ENCODE peak calls at places on chromosomes 3 and 15, in seven cellular contexts. Z is heart left ventricle; D is fibroblast of lung; M is CD8-positive, alpha-beta T cell; E is CD8-positive, alpha-beta memory T cell; V is pancreas; N is aorta. W is an unnamed sample. For H3K4me1, the result is how much of the 10 kb centered on the place peaks cover.

GRCh38 chr15:71781965-71782265 is 28.4 kb upstream of the NR2E3 start:
- DNase-seq in E (no peak), M (no peak), D (no peak), Z (no peak), V (no peak), N (no peak), W (no peak)

GRCh38 chr3:157088506-157089454 is 71.2 kb downstream of the CCNL1 start:
- DNase-seq in V (peak), Z (peak), M (peak), D (peak), E (peak), N (peak), W (peak)

GRCh38 chr3:100427694-100428093 is 26.4 kb downstream of the LNP1 start:
- DNase-seq in V (no peak), N (no peak), D (peak), E (no peak), M (no peak), Z (no peak), W (no peak)

GRCh38 chr3:30154853-30155252 is 451.5 kb upstream of the TGFBR2 start:
- DNase-seq in Z (no peak), V (no peak), N (no peak), M (no peak), D (no peak), E (no peak), W (no peak)

GRCh38 chr3:108292905-108293328 is 3.4 kb upstream of the HHLA2 start:
- DNase-seq in N (no peak), V (no peak), E (no peak), M (no peak), Z (no peak), D (no peak), W (no peak)

GRCh38 chr3:123126051-123126450 is 59.2 kb downstream of the PDIA5 start:
- DNase-seq in N (peak), Z (no peak), D (no peak), V (no peak), M (no peak), E (no peak), W (no peak)

GRCh38 chr3:42508562-42508961 is 6.1 kb downstream of the VIPR1 start:
- DNase-seq in Z (no peak), N (no peak), V (no peak), M (no peak), E (no peak), D (no peak), W (no peak)

GRCh38 chr3:127851899-127852298 is 29.6 kb upstream of the MGLL start:
- DNase-seq in M (no peak), N (peak), Z (no peak), D (no peak), E (no peak), V (no peak), W (no peak)

GRCh38 chr15:80777137-80777536 is 2.0 kb upstream of the CEMIP start:
- DNase-seq in Z (no peak), E (no peak), M (no peak), V (no peak), D (peak), N (no peak), W (no peak)

GRCh38 chr3:111194048-111194447 is 122.4 kb downstream of the NECTIN3 start:
- DNase-seq in M (no peak), D (peak), V (no peak), N (no peak), Z (no peak), E (no peak), W (no peak)

GRCh38 chr3:190984502-190985244 is 122.2 kb upstream of the GMNC start:
- DNase-seq in N (no peak), M (no peak), E (no peak), D (no peak), Z (no peak), V (no peak), W (no peak)

GRCh38 chr3:171654809-171655208 is 155.5 kb downstream of the PLD1 start:
- DNase-seq in V (no peak), D (peak), Z (peak), E (no peak), M (no peak), N (no peak), W (no peak)

GRCh38 chr3:139230391-139230790 is 113.4 kb upstream of the MRPS22 start:
- DNase-seq in N (no peak), E (no peak), Z (no peak), M (no peak), D (no peak), V (no peak), W (no peak)

GRCh38 chr15:97566957-97567356 is 393.5 kb upstream of the ARRDC4 start:
- DNase-seq in N (no peak), M (no peak), Z (no peak), D (no peak), E (no peak), V (no peak), W (no peak)

GRCh38 chr3:9765865-9766264 is 3.9 kb downstream of the CAMK1 start:
- DNase-seq in M (no peak), Z (no peak), E (no peak), V (no peak), N (no peak), D (no peak), W (no peak)

GRCh38 chr15:38692789-38693062 is 128.1 kb upstream of the RASGRP1 start:
- DNase-seq in Z (no peak), M (no peak), D (no peak), E (no peak), N (no peak), V (no peak), W (no peak)

GRCh38 chr3:195468391-195468776 is 25.6 kb upstream of the ACAP2 start:
- DNase-seq in E (no peak), Z (no peak), M (no peak), N (no peak), D (no peak), V (no peak), W (no peak)

GRCh38 chr3:66738625-66739330 is 238.0 kb upstream of the LRIG1 start:
- DNase-seq in Z (no peak), E (no peak), V (no peak), D (peak), N (no peak), M (no peak), W (no peak)

GRCh38 chr3:170614214-170614966 is 28.5 kb upstream of the SLC7A14 start:
- DNase-seq in N (no peak), M (no peak), V (no peak), D (peak), E (no peak), Z (peak), W (no peak)

GRCh38 chr3:37417297-37418082 is 243.1 kb upstream of the LRRFIP2 start:
- DNase-seq in M (no peak), V (no peak), E (no peak), D (no peak), N (no peak), Z (no peak), W (no peak)

GRCh38 chr3:122189357-122189756 is 5.9 kb downstream of the CASR start:
- DNase-seq in D (no peak), M (no peak), Z (no peak), E (no peak), V (no peak), N (no peak), W (no peak)

GRCh38 chr3:31890007-31890406 is 91.1 kb downstream of the OSBPL10 start:
- DNase-seq in Z (no peak), E (no peak), V (no peak), D (no peak), N (no peak), M (no peak), W (no peak)

GRCh38 chr3:116093374-116093773 is 351.9 kb downstream of the LSAMP start:
- DNase-seq in E (no peak), M (no peak), N (no peak), D (no peak), Z (no peak), V (no peak), W (no peak)

GRCh38 chr3:48798998-48799397 is 48.7 kb downstream of the PRKAR2A start:
- DNase-seq in M (no peak), V (peak), Z (no peak), N (no peak), D (peak), E (no peak), W (peak)

GRCh38 chr3:37863949-37864822 is 2.5 kb downstream of the CTDSPL start:
- DNase-seq in M (no peak), Z (no peak), V (no peak), E (no peak), D (no peak), N (no peak), W (no peak)

GRCh38 chr15:77107531-77108355 is 36.8 kb upstream of the TSPAN3 start:
- DNase-seq in Z (peak), N (no peak), M (no peak), D (peak), V (peak), E (peak), W (peak)

GRCh38 chr15:71397377-71397776 is 282.1 kb downstream of the THSD4 start:
- DNase-seq in N (no peak), M (no peak), D (no peak), E (no peak), V (no peak), Z (no peak), W (peak)

GRCh38 chr3:149374391-149374790 is 3.1 kb downstream of the TM4SF1 start:
- DNase-seq in N (no peak), M (no peak), E (no peak), Z (no peak), D (no peak), V (no peak), W (no peak)

GRCh38 chr3:122609798-122610559 is 32.5 kb downstream of the PARP15 start:
- DNase-seq in N (no peak), E (no peak), M (no peak), Z (no peak), V (no peak), D (peak), W (no peak)

GRCh38 chr3:39090922-39091321 is 16.5 kb downstream of the GORASP1 start:
- DNase-seq in Z (no peak), M (no peak), D (peak), E (no peak), V (no peak), N (no peak), W (no peak)

GRCh38 chr15:47414207-47414606 is 303.1 kb upstream of the SEMA6D start:
- DNase-seq in D (no peak), N (no peak), M (no peak), Z (no peak), E (no peak), V (no peak), W (no peak)

GRCh38 chr15:72216079-72216478 is 14.9 kb downstream of the PKM start:
- DNase-seq in M (no peak), E (no peak), V (no peak), D (no peak), Z (no peak), N (no peak), W (no peak)

GRCh38 chr3:7194081-7194835 is 333.3 kb downstream of the GRM7 start:
- DNase-seq in V (no peak), E (no peak), D (no peak), N (no peak), Z (no peak), M (no peak), W (no peak)

GRCh38 chr3:42190701-42191442 is 75.1 kb downstream of the CCK start:
- DNase-seq in Z (peak), E (peak), D (peak), N (peak), M (peak), V (peak), W (peak)

GRCh38 chr3:72018339-72018984 is 233.5 kb upstream of the PROK2 start:
- DNase-seq in V (no peak), N (no peak), Z (no peak), M (no peak), D (no peak), E (no peak), W (no peak)

GRCh38 chr15:92914768-92915221 is 14.7 kb downstream of the CHD2 start:
- DNase-seq in V (no peak), Z (no peak), E (no peak), D (no peak), M (no peak), N (no peak), W (no peak)

GRCh38 chr3:99484871-99485270 is 153.5 kb upstream of the COL8A1 start:
- DNase-seq in E (no peak), D (peak), V (no peak), Z (no peak), M (no peak), N (no peak), W (no peak)

DNA sequence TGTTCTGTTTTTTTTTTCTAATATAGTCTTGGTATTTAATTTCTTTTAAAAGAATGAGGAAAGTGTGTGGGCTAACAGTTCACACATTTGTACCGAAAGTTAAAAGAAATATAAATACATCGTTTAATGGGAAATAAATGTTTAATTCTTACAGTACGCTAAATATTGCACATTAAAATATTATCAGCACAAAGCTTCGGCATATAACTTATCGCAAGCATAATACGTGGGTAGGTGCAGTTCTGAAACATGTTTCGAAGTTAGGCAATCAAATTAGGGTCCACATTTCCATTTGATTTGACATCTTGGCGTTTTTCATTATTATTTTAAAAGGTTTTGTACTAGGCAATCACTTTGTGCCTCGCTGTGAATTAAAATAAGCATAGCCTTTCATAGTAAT is 41.3 kb downstream of the VGLL4 start:
- DNase-seq in N (no peak), M (no peak), Z (no peak), V (no peak), D (no peak), E (no peak), W (no peak)
- H3K4me1 ChIP-seq in N (under half), M (under half), Z (half or more), V (under half), D (under half), E (under half), W (under half)

DNA sequence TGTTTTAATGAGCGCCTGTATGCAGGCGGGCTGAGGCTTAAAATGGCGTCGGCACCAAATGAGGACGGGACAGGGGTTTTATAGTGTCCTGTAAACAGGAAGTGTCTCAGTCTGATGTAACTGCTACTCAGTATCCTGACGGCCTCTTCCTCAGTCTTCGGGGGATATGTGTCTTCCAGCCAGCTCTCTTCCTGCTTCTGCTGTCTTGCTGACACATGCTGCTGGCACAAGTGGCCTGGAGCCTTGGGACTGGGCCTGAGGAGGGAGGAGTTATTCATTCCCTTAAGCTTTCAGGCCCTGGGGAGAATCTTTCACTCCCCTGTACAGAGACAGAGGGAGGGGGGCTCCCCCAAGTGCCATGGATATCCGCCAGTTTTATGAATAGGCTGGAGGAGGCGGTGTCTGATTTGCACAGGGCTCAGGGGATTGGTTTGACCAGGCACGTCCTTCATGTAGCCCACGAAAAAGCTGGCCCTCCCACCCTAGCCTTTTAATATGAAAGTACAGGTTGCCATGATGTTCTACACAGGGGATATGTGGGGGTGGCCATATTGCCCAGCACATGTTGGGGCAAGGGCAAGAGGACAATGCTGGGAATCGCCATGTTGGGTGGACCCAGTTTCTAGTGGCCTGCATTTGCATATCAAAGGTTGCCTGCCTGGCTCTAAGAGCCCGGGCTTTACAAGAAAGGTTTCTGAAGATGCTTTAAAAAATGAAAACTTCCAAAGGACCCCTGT is 19.9 kb downstream of the NDUFB4 start:
- DNase-seq in D (peak), N (peak), M (no peak), V (no peak), Z (peak), E (no peak), W (no peak)
- H3K27ac ChIP-seq in D (no peak), N (no peak), M (no peak), V (no peak), Z (no peak), E (no peak), W (no peak)

DNA sequence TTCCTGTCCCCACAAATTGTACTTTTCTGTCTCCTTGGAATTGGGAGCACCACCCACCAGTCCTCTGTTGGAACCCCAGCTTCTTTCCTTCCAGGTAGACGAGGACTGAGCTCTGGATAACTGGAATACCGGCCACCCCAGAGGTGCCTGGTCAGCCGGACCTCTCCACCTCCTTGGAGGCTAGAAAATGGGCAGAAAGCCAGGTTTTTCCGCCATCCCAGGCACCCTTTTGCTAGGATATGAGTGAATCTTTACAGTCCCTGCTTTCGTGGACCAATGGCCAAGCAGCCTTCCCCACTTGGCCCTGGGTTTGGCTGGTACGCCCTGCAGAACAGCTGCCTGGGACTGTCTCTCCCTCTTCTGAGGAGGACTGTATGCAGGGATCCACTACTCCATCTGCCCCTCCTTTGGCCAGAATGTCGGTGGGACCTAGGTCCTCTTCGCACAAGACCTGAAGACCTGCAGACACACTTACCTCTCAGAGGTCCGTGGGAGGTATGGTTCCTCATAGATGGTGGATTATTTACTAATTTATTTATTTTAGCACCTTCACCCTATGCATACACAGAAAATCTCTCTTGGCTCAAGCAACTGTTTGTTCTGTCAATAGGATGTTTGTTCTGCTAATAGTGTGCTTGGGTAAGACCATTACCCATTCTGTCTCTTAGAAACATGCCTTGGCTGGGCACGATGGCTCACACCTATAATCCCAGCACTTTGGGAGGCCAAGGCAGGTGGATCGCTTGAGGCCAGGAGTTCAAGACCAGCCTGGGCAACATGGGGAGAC is 8.6 kb upstream of the CHAC1 start:
- DNase-seq in Z (no peak), M (no peak), N (peak), E (no peak), D (no peak), V (no peak), W (no peak)
- H3K4me1 ChIP-seq in Z (under half), M (under half), N (under half), E (under half), D (under half), V (under half), W (under half)

DNA sequence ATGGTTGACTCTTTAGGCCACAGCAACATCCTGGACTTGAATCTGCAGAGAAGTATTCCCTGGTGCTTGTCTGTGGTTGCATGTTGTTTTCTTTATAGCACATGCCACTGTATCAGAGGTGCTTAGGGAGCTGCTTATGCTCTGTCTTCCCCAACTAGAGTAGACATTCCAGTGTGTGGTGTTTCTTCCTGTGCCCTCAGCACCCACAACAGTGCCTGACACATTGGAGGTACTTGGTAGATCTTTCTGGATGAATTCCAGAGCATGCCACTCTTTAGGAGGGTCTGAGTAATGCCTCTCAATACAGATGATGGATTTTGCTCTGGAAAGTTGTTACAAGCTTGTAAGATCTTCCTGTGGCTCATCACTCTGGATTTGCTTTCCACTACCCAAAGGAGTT is 117.6 kb downstream of the CHDH start:
- DNase-seq in M (no peak), V (no peak), Z (no peak), D (no peak), E (no peak), N (no peak), W (no peak)
- H3K27ac ChIP-seq in M (no peak), V (no peak), Z (no peak), D (no peak), E (no peak), N (no peak), W (no peak)

GRCh38 chr15:50260969-50261496 is 4.5 kb downstream of the HDC start:
- DNase-seq in M (no peak), E (no peak), N (no peak), Z (no peak), D (peak), V (no peak), W (no peak)
- H3K4me1 ChIP-seq in M (under half), E (under half), N (under half), Z (under half), D (under half), V (under half), W (under half)